ENCODE peak calls at places on chromosomes 5 and 9, in four cellular contexts. U is immature natural killer cell, R is NCI-H1105 treated with DMSO at 0.1 percent for 48 hours, T is NB4. B is an unnamed sample.

GRCh38 chr9:117278020-117278419 is 136.8 kb downstream of the ASTN2 start:
- DNase-seq in R (peak), T (no peak), U (no peak), B (no peak)

GRCh38 chr5:151298063-151298462 is 5.5 kb downstream of the SLC36A3 start:
- DNase-seq in T (peak), U (no peak), R (no peak), B (no peak)

GRCh38 chr5:53430618-53431252 is 49.7 kb upstream of the FST start:
- DNase-seq in R (no peak), T (peak), U (no peak), B (peak)

GRCh38 chr9:136079211-136079915 is 15.7 kb downstream of the NACC2 start:
- DNase-seq in T (peak), R (no peak), U (no peak), B (no peak)

GRCh38 chr5:174608631-174609097 is 115.7 kb upstream of the MSX2 start:
- DNase-seq in U (peak), T (no peak), R (peak), B (no peak)

GRCh38 chr5:87300744-87301143 is 33.1 kb downstream of the RASA1 start:
- DNase-seq in U (no peak), R (no peak), T (peak), B (peak)

GRCh38 chr9:138077898-138078540 is 200.4 kb downstream of the CACNA1B start:
- DNase-seq in T (no peak), U (no peak), R (no peak), B (no peak)

GRCh38 chr5:2133080-2133479 is 250.4 kb upstream of the IRX4 start:
- DNase-seq in U (no peak), T (no peak), R (no peak), B (no peak)

GRCh38 chr5:68304421-68305052 is 89.0 kb downstream of the PIK3R1 start:
- DNase-seq in R (no peak), U (no peak), T (no peak), B (no peak)

GRCh38 chr9:35954942-35955546 is 2.9 kb downstream of the OR2S2 start:
- DNase-seq in R (peak), U (peak), T (peak), B (peak)

GRCh38 chr5:126471875-126472537 is 48.8 kb downstream of the GRAMD2B start:
- DNase-seq in T (no peak), R (no peak), U (no peak), B (no peak)

GRCh38 chr5:72494700-72495124 is 12.5 kb downstream of the ZNF366 start:
- DNase-seq in R (no peak), T (no peak), U (no peak), B (no peak)

GRCh38 chr5:77751328-77752023 is 24.7 kb downstream of the TBCA start:
- DNase-seq in T (no peak), R (no peak), U (no peak), B (peak)

GRCh38 chr9:132087438-132088030 is 7.9 kb upstream of the MED27 start:
- DNase-seq in U (no peak), T (no peak), R (no peak), B (no peak)

GRCh38 chr5:1299511-1299850 is 4.6 kb upstream of the TERT start:
- DNase-seq in U (no peak), R (no peak), T (peak), B (no peak)

GRCh38 chr9:119968837-119969707 is 599.8 kb upstream of the BRINP1 start:
- DNase-seq in U (peak), T (peak), R (peak), B (peak)

GRCh38 chr5:167725741-167726140 is 565.7 kb upstream of the WWC1 start:
- DNase-seq in T (no peak), R (no peak), U (no peak), B (no peak)

GRCh38 chr9:127406799-127407504 is 10.0 kb downstream of the SLC2A8 start:
- DNase-seq in R (no peak), T (no peak), U (no peak), B (no peak)

GRCh38 chr9:111661802-111662491 is 542 bp downstream of the GNG10 start:
- DNase-seq in T (peak), U (peak), R (peak), B (peak)

GRCh38 chr9:106936680-106937079 is 73.7 kb downstream of the ZNF462 start:
- DNase-seq in T (no peak), R (peak), U (no peak), B (no peak)

GRCh38 chr9:137318565-137318964 is 16.5 kb upstream of the NRARP start:
- DNase-seq in T (no peak), U (no peak), R (no peak), B (no peak)

GRCh38 chr5:76678056-76678455 is 37.9 kb upstream of the F2R start:
- DNase-seq in T (no peak), R (no peak), U (no peak), B (no peak)

GRCh38 chr5:61637566-61637965 is 305.5 kb downstream of the ZSWIM6 start:
- DNase-seq in R (no peak), U (no peak), T (no peak), B (peak)

GRCh38 chr9:134592018-134592818 is 49.4 kb upstream of the COL5A1 start:
- DNase-seq in U (no peak), T (no peak), R (no peak), B (no peak)

GRCh38 chr5:17283121-17283415 is 65.6 kb downstream of the BASP1 start:
- DNase-seq in T (no peak), U (no peak), R (no peak), B (no peak)

GRCh38 chr5:66653380-66653779 is 57.2 kb downstream of the MAST4 start:
- DNase-seq in U (no peak), T (no peak), R (no peak), B (peak)

GRCh38 chr5:62310426-62311105 is 4.6 kb downstream of the KIF2A start:
- DNase-seq in U (no peak), R (no peak), T (no peak), B (peak)

GRCh38 chr5:167684251-167684650 is 607.2 kb upstream of the WWC1 start:
- DNase-seq in U (no peak), R (no peak), T (no peak), B (no peak)

GRCh38 chr5:133260715-133261114 is 208.9 kb downstream of the HSPA4 start:
- DNase-seq in U (no peak), T (no peak), R (no peak), B (no peak)

GRCh38 chr5:36452394-36453100 is 150.8 kb upstream of the RANBP3L start:
- DNase-seq in U (no peak), R (peak), T (no peak), B (no peak)

GRCh38 chr5:150317048-150318003 is 14.6 kb upstream of the ARSI start:
- DNase-seq in T (peak), R (no peak), U (no peak), B (peak)

GRCh38 chr5:75052461-75053285 is at the start of gene GCNT4:
- DNase-seq in T (peak), U (peak), R (peak), B (peak)

GRCh38 chr9:87515086-87515485 is 17.4 kb downstream of the DAPK1 start:
- DNase-seq in U (no peak), R (no peak), T (no peak), B (no peak)

B was measured in trophoblast cell.